ENCODE peak calls at places on chromosomes 13 and 19, in eight cellular contexts. One of them, this sample, is unnamed.

GRCh38 chr13:25874907-25875306 is 176.9 kb downstream of the SHISA2 start:
- DNase-seq in HepG2: no peak
- DNase-seq in K562: no peak
- DNase-seq in SK-N-SH: no peak
- DNase-seq in GM12878: no peak
- DNase-seq in GM23338: no peak
- DNase-seq in Panc1: no peak
- DNase-seq in HCT116: no peak
- DNase-seq in this sample: peak

GRCh38 chr19:39842693-39843435 is 3.3 kb downstream of the FBL start:
- DNase-seq in HepG2: no peak
- DNase-seq in K562: no peak
- DNase-seq in SK-N-SH: no peak
- DNase-seq in GM12878: no peak
- DNase-seq in GM23338: no peak
- DNase-seq in Panc1: no peak
- DNase-seq in HCT116: no peak
- DNase-seq in this sample: no peak

GRCh38 chr19:33374406-33374703 is 846 bp downstream of the CEBPG start:
- DNase-seq in HepG2: no peak
- DNase-seq in K562: no peak
- DNase-seq in SK-N-SH: peak
- DNase-seq in GM12878: no peak
- DNase-seq in GM23338: no peak
- DNase-seq in Panc1: no peak
- DNase-seq in HCT116: no peak
- DNase-seq in this sample: peak

GRCh38 chr19:709965-710714 is 1.4 kb downstream of the PALM start:
- DNase-seq in HepG2: no peak
- DNase-seq in K562: no peak
- DNase-seq in SK-N-SH: peak
- DNase-seq in GM12878: no peak
- DNase-seq in GM23338: no peak
- DNase-seq in Panc1: no peak
- DNase-seq in HCT116: no peak
- DNase-seq in this sample: no peak

GRCh38 chr13:104937881-104938280 is 1597.6 kb downstream of the EFNB2 start:
- DNase-seq in HepG2: no peak
- DNase-seq in K562: no peak
- DNase-seq in SK-N-SH: no peak
- DNase-seq in GM12878: no peak
- DNase-seq in GM23338: no peak
- DNase-seq in Panc1: no peak
- DNase-seq in HCT116: no peak
- DNase-seq in this sample: no peak

GRCh38 chr13:52845334-52845761 is 3.1 kb downstream of the PCDH8 start:
- DNase-seq in HepG2: no peak
- DNase-seq in K562: no peak
- DNase-seq in SK-N-SH: peak
- DNase-seq in GM12878: no peak
- DNase-seq in GM23338: peak
- DNase-seq in Panc1: no peak
- DNase-seq in HCT116: no peak
- DNase-seq in this sample: no peak

GRCh38 chr19:492091-492531 is 4.2 kb upstream of the MADCAM1 start:
- DNase-seq in HepG2: no peak
- DNase-seq in K562: peak
- DNase-seq in SK-N-SH: peak
- DNase-seq in GM12878: no peak
- DNase-seq in GM23338: peak
- DNase-seq in Panc1: no peak
- DNase-seq in HCT116: no peak
- DNase-seq in this sample: no peak

GRCh38 chr19:4403005-4403761 is 743 bp downstream of the CHAF1A start:
- DNase-seq in HepG2: no peak
- DNase-seq in K562: no peak
- DNase-seq in SK-N-SH: no peak
- DNase-seq in GM12878: no peak
- DNase-seq in GM23338: peak
- DNase-seq in Panc1: no peak
- DNase-seq in HCT116: no peak
- DNase-seq in this sample: peak

GRCh38 chr19:14370169-14370998 is 10.9 kb upstream of the ADGRE5 start:
- DNase-seq in HepG2: no peak
- DNase-seq in K562: peak
- DNase-seq in SK-N-SH: no peak
- DNase-seq in GM12878: no peak
- DNase-seq in GM23338: no peak
- DNase-seq in Panc1: no peak
- DNase-seq in HCT116: no peak
- DNase-seq in this sample: no peak

GRCh38 chr19:45186509-45187334 is 8.1 kb downstream of the BLOC1S3 start:
- DNase-seq in HepG2: peak
- DNase-seq in K562: no peak
- DNase-seq in SK-N-SH: no peak
- DNase-seq in GM12878: no peak
- DNase-seq in GM23338: no peak
- DNase-seq in Panc1: no peak
- DNase-seq in HCT116: no peak
- DNase-seq in this sample: no peak

GRCh38 chr19:39824143-39825092 is 9.5 kb downstream of the DYRK1B start:
- DNase-seq in HepG2: peak
- DNase-seq in K562: no peak
- DNase-seq in SK-N-SH: peak
- DNase-seq in GM12878: peak
- DNase-seq in GM23338: peak
- DNase-seq in Panc1: peak
- DNase-seq in HCT116: no peak
- DNase-seq in this sample: no peak

GRCh38 chr13:21879263-21879914 is 208.5 kb downstream of the FGF9 start:
- DNase-seq in HepG2: no peak
- DNase-seq in K562: no peak
- DNase-seq in SK-N-SH: no peak
- DNase-seq in GM12878: no peak
- DNase-seq in GM23338: no peak
- DNase-seq in Panc1: no peak
- DNase-seq in HCT116: no peak
- DNase-seq in this sample: no peak

GRCh38 chr19:11405846-11406643 is 13.1 kb downstream of the RGL3 start:
- DNase-seq in HepG2: no peak
- DNase-seq in K562: no peak
- DNase-seq in SK-N-SH: peak
- DNase-seq in GM12878: no peak
- DNase-seq in GM23338: peak
- DNase-seq in Panc1: no peak
- DNase-seq in HCT116: no peak
- DNase-seq in this sample: no peak

GRCh38 chr19:1245884-1246816 is 2.2 kb upstream of the MIDN start:
- DNase-seq in HepG2: peak
- DNase-seq in K562: no peak
- DNase-seq in SK-N-SH: no peak
- DNase-seq in GM12878: no peak
- DNase-seq in GM23338: no peak
- DNase-seq in Panc1: no peak
- DNase-seq in HCT116: no peak
- DNase-seq in this sample: no peak

GRCh38 chr13:113169277-113170272 is 11.1 kb downstream of the PROZ start:
- DNase-seq in HepG2: peak
- DNase-seq in K562: no peak
- DNase-seq in SK-N-SH: no peak
- DNase-seq in GM12878: no peak
- DNase-seq in GM23338: no peak
- DNase-seq in Panc1: no peak
- DNase-seq in HCT116: no peak
- DNase-seq in this sample: no peak

GRCh38 chr19:54190942-54191670 is at the start of gene TSEN34:
- DNase-seq in HepG2: peak
- DNase-seq in K562: peak
- DNase-seq in SK-N-SH: peak
- DNase-seq in GM12878: no peak
- DNase-seq in GM23338: peak
- DNase-seq in Panc1: no peak
- DNase-seq in HCT116: peak
- DNase-seq in this sample: no peak

GRCh38 chr19:4186087-4186993 is 3.9 kb downstream of the ANKRD24 start:
- DNase-seq in HepG2: peak
- DNase-seq in K562: peak
- DNase-seq in SK-N-SH: peak
- DNase-seq in GM12878: no peak
- DNase-seq in GM23338: peak
- DNase-seq in Panc1: no peak
- DNase-seq in HCT116: peak
- DNase-seq in this sample: peak

GRCh38 chr19:11137542-11138384 is 17.8 kb downstream of the SPC24 start:
- DNase-seq in HepG2: peak
- DNase-seq in K562: peak
- DNase-seq in SK-N-SH: peak
- DNase-seq in GM12878: no peak
- DNase-seq in GM23338: peak
- DNase-seq in Panc1: no peak
- DNase-seq in HCT116: no peak
- DNase-seq in this sample: peak

GRCh38 chr19:30020189-30020588 is 78.2 kb downstream of the URI1 start:
- DNase-seq in HepG2: no peak
- DNase-seq in K562: no peak
- DNase-seq in SK-N-SH: no peak
- DNase-seq in GM12878: no peak
- DNase-seq in GM23338: no peak
- DNase-seq in Panc1: no peak
- DNase-seq in HCT116: no peak
- DNase-seq in this sample: no peak

GRCh38 chr13:33202644-33203169 is 82.8 kb downstream of the STARD13 start:
- DNase-seq in HepG2: no peak
- DNase-seq in K562: no peak
- DNase-seq in SK-N-SH: no peak
- DNase-seq in GM12878: no peak
- DNase-seq in GM23338: no peak
- DNase-seq in Panc1: no peak
- DNase-seq in HCT116: no peak
- DNase-seq in this sample: no peak

GRCh38 chr13:90414691-90415596 is 932.5 kb upstream of the MIR17HG start:
- DNase-seq in HepG2: no peak
- DNase-seq in K562: no peak
- DNase-seq in SK-N-SH: no peak
- DNase-seq in GM12878: no peak
- DNase-seq in GM23338: peak
- DNase-seq in Panc1: peak
- DNase-seq in HCT116: peak
- DNase-seq in this sample: no peak

GRCh38 chr19:16529466-16530144 is 12.6 kb downstream of the CHERP start:
- DNase-seq in HepG2: no peak
- DNase-seq in K562: no peak
- DNase-seq in SK-N-SH: no peak
- DNase-seq in GM12878: no peak
- DNase-seq in GM23338: no peak
- DNase-seq in Panc1: no peak
- DNase-seq in HCT116: no peak
- DNase-seq in this sample: no peak

GRCh38 chr19:16525751-16526481 is 16.3 kb downstream of the CHERP start:
- DNase-seq in HepG2: no peak
- DNase-seq in K562: no peak
- DNase-seq in SK-N-SH: no peak
- DNase-seq in GM12878: no peak
- DNase-seq in GM23338: no peak
- DNase-seq in Panc1: no peak
- DNase-seq in HCT116: no peak
- DNase-seq in this sample: no peak

GRCh38 chr19:16530540-16531379 is 11.5 kb downstream of the CHERP start:
- DNase-seq in HepG2: no peak
- DNase-seq in K562: no peak
- DNase-seq in SK-N-SH: no peak
- DNase-seq in GM12878: no peak
- DNase-seq in GM23338: no peak
- DNase-seq in Panc1: no peak
- DNase-seq in HCT116: no peak
- DNase-seq in this sample: no peak

GRCh38 chr19:16527334-16527935 is 14.8 kb downstream of the CHERP start:
- DNase-seq in HepG2: no peak
- DNase-seq in K562: no peak
- DNase-seq in SK-N-SH: no peak
- DNase-seq in GM12878: no peak
- DNase-seq in GM23338: no peak
- DNase-seq in Panc1: no peak
- DNase-seq in HCT116: no peak
- DNase-seq in this sample: no peak

GRCh38 chr19:16527971-16528521 is 14.2 kb downstream of the CHERP start:
- DNase-seq in HepG2: no peak
- DNase-seq in K562: peak
- DNase-seq in SK-N-SH: peak
- DNase-seq in GM12878: no peak
- DNase-seq in GM23338: peak
- DNase-seq in Panc1: no peak
- DNase-seq in HCT116: no peak
- DNase-seq in this sample: no peak
- TF ChIP-seq POLR2AphosphoS5 in HepG2: no peak
- TF ChIP-seq POLR2AphosphoS5 in K562: no peak
- TF ChIP-seq POLR2AphosphoS5 in SK-N-SH: no peak
- TF ChIP-seq POLR2AphosphoS5 in GM12878: no peak
- TF ChIP-seq POLR2AphosphoS5 in GM23338: no peak
- TF ChIP-seq POLR2AphosphoS5 in Panc1: no peak
- TF ChIP-seq POLR2AphosphoS5 in HCT116: no peak
- TF ChIP-seq POLR2AphosphoS5 in this sample: peak

GRCh38 chr13:57665471-57665870 is 33.9 kb downstream of the PCDH17 start:
- DNase-seq in HepG2: no peak
- DNase-seq in K562: no peak
- DNase-seq in SK-N-SH: no peak
- DNase-seq in GM12878: no peak
- DNase-seq in GM23338: no peak
- DNase-seq in Panc1: no peak
- DNase-seq in HCT116: no peak
- DNase-seq in this sample: no peak
- TF ChIP-seq REST in HepG2: no peak
- TF ChIP-seq REST in K562: no peak
- TF ChIP-seq REST in SK-N-SH: no peak
- TF ChIP-seq REST in GM12878: no peak
- TF ChIP-seq REST in GM23338: no peak
- TF ChIP-seq REST in Panc1: no peak
- TF ChIP-seq REST in HCT116: no peak
- TF ChIP-seq REST in this sample: no peak

GRCh38 chr19:12484371-12485322 is at the start of gene ZNF709:
- DNase-seq in HepG2: peak
- DNase-seq in K562: peak
- DNase-seq in SK-N-SH: peak
- DNase-seq in GM12878: peak
- DNase-seq in GM23338: peak
- DNase-seq in Panc1: peak
- DNase-seq in HCT116: no peak
- DNase-seq in this sample: no peak
- TF ChIP-seq POLR2AphosphoS5 in HepG2: peak
- TF ChIP-seq POLR2AphosphoS5 in K562: no peak
- TF ChIP-seq POLR2AphosphoS5 in SK-N-SH: peak
- TF ChIP-seq POLR2AphosphoS5 in GM12878: peak
- TF ChIP-seq POLR2AphosphoS5 in GM23338: peak
- TF ChIP-seq POLR2AphosphoS5 in Panc1: peak
- TF ChIP-seq POLR2AphosphoS5 in HCT116: no peak
- TF ChIP-seq POLR2AphosphoS5 in this sample: no peak

GRCh38 chr19:31064486-31064885 is 284.8 kb downstream of the TSHZ3 start:
- DNase-seq in HepG2: no peak
- DNase-seq in K562: no peak
- DNase-seq in SK-N-SH: peak
- DNase-seq in GM12878: no peak
- DNase-seq in GM23338: no peak
- DNase-seq in Panc1: no peak
- DNase-seq in HCT116: no peak
- DNase-seq in this sample: no peak
- TF ChIP-seq REST in HepG2: no peak
- TF ChIP-seq REST in K562: no peak
- TF ChIP-seq REST in SK-N-SH: no peak
- TF ChIP-seq REST in GM12878: no peak
- TF ChIP-seq REST in GM23338: no peak
- TF ChIP-seq REST in Panc1: no peak
- TF ChIP-seq REST in HCT116: no peak
- TF ChIP-seq REST in this sample: no peak

GRCh38 chr13:101453784-101454201 is 1.3 kb downstream of the ITGBL1 start:
- DNase-seq in HepG2: no peak
- DNase-seq in K562: no peak
- DNase-seq in SK-N-SH: peak
- DNase-seq in GM12878: no peak
- DNase-seq in GM23338: peak
- DNase-seq in Panc1: no peak
- DNase-seq in HCT116: no peak
- DNase-seq in this sample: no peak
- TF ChIP-seq POLR2AphosphoS5 in HepG2: no peak
- TF ChIP-seq POLR2AphosphoS5 in K562: no peak
- TF ChIP-seq POLR2AphosphoS5 in SK-N-SH: no peak
- TF ChIP-seq POLR2AphosphoS5 in GM12878: no peak
- TF ChIP-seq POLR2AphosphoS5 in GM23338: no peak
- TF ChIP-seq POLR2AphosphoS5 in Panc1: no peak
- TF ChIP-seq POLR2AphosphoS5 in HCT116: no peak
- TF ChIP-seq POLR2AphosphoS5 in this sample: no peak